ENCODE peak calls at places on chromosomes 13 and 19, in eight cellular contexts. O is mammary epithelial cell, R is spleen, B is suprapubic skin, X is iPS DF 6.9, U is Peyer's patch, Y is HAP-1, G is heart left ventricle. Z is an unnamed sample. For H3K9me3 and H3K4me1, the result is how much of the 10 kb centered on the place peaks cover.

GRCh38 chr19:47013041-47013517 is 6.6 kb upstream of the NPAS1 start:
- DNase-seq in Y (peak), G (peak), B (no peak), R (peak), X (no peak), O (peak), U (peak), Z (peak)

GRCh38 chr19:41431426-41432386 is 4.5 kb upstream of the B3GNT8 start:
- DNase-seq in U (no peak), X (no peak), O (peak), G (peak), Y (no peak), R (no peak), B (no peak), Z (no peak)

GRCh38 chr13:112438094-112438493 is 61.9 kb downstream of the SPACA7 start:
- DNase-seq in G (no peak), R (no peak), U (no peak), Y (no peak), O (no peak), X (no peak), B (no peak), Z (no peak)

GRCh38 chr19:10819124-10820060 is 16.6 kb downstream of the TMED1 start:
- DNase-seq in B (no peak), R (no peak), O (no peak), U (no peak), Y (no peak), G (peak), X (no peak), Z (no peak)

GRCh38 chr13:100710176-100710575 is 35.6 kb upstream of the TMTC4 start:
- DNase-seq in B (no peak), O (no peak), G (no peak), R (no peak), Y (no peak), X (no peak), U (no peak), Z (no peak)

GRCh38 chr13:95201814-95202521 is 99.3 kb downstream of the ABCC4 start:
- DNase-seq in U (no peak), O (peak), G (no peak), X (no peak), R (no peak), Y (no peak), B (no peak), Z (no peak)

GRCh38 chr13:47218611-47219010 is 321.8 kb upstream of the HTR2A start:
- DNase-seq in B (no peak), R (no peak), G (no peak), U (no peak), Y (no peak), O (peak), X (no peak), Z (no peak)

GRCh38 chr13:79988573-79988972 is 352.4 kb downstream of the SPRY2 start:
- DNase-seq in X (no peak), G (no peak), Y (no peak), B (no peak), O (peak), R (no peak), U (peak), Z (no peak)

GRCh38 chr19:15280048-15280725 is 47.9 kb upstream of the EPHX3 start:
- DNase-seq in G (no peak), B (no peak), O (no peak), Y (no peak), R (no peak), U (no peak), X (no peak), Z (no peak)

GRCh38 chr19:7771072-7771471 is 8.0 kb downstream of the CLEC4M start:
- DNase-seq in B (no peak), Y (no peak), U (no peak), G (no peak), R (peak), X (no peak), O (no peak), Z (no peak)

GRCh38 chr13:101639711-101640110 is 187.2 kb downstream of the ITGBL1 start:
- DNase-seq in G (no peak), X (no peak), B (no peak), U (no peak), R (no peak), Y (no peak), O (no peak), Z (no peak)

GRCh38 chr13:51148952-51149573 is 38.0 kb upstream of the C13orf42 start:
- DNase-seq in Y (peak), X (no peak), O (peak), G (peak), U (no peak), B (no peak), R (no peak), Z (no peak)

GRCh38 chr19:3104708-3104983 is 10.5 kb downstream of the GNA11 start:
- DNase-seq in G (no peak), B (no peak), U (no peak), X (no peak), O (no peak), R (no peak), Y (no peak), Z (no peak)

GRCh38 chr13:99265823-99266426 is 7.7 kb upstream of the GPR18 start:
- DNase-seq in Y (peak), B (no peak), G (no peak), O (peak), X (no peak), U (no peak), R (no peak), Z (peak)

GRCh38 chr19:21210037-21210621 is 68.3 kb downstream of the ZNF431 start:
- DNase-seq in R (no peak), X (no peak), B (no peak), U (no peak), G (no peak), O (no peak), Y (no peak), Z (no peak)

GRCh38 chr13:108281941-108282340 is 12.4 kb downstream of the TNFSF13B start:
- DNase-seq in X (no peak), Y (no peak), U (no peak), R (no peak), G (no peak), O (no peak), B (no peak), Z (no peak)

GRCh38 chr19:9945319-9945966 is 9.1 kb upstream of the OLFM2 start:
- DNase-seq in R (no peak), U (peak), Y (no peak), B (peak), O (peak), G (peak), X (no peak), Z (no peak)

GRCh38 chr13:47005761-47006414 is 109.0 kb upstream of the HTR2A start:
- DNase-seq in X (no peak), O (no peak), G (no peak), U (no peak), R (no peak), Y (no peak), B (no peak), Z (no peak)

GRCh38 chr19:17575871-17576757 is 20.7 kb downstream of the COLGALT1 start:
- DNase-seq in B (no peak), X (no peak), R (no peak), O (no peak), G (no peak), U (no peak), Y (no peak), Z (no peak)

GRCh38 chr19:38554676-38555141 is 63.0 kb downstream of the MAP4K1 start:
- DNase-seq in O (no peak), U (no peak), Y (no peak), B (no peak), G (no peak), X (no peak), R (no peak), Z (no peak)

GRCh38 chr19:46202426-46202825 is 27.1 kb upstream of the IGFL1 start:
- DNase-seq in Y (no peak), U (no peak), X (no peak), R (no peak), G (no peak), B (no peak), O (no peak), Z (no peak)

GRCh38 chr19:13505761-13506549 is at the start of gene CACNA1A:
- DNase-seq in B (no peak), U (no peak), X (no peak), R (no peak), G (peak), Y (no peak), O (no peak), Z (no peak)

GRCh38 chr13:51806571-51806970 is 2.6 kb upstream of the DHRS12 start:
- DNase-seq in G (no peak), B (no peak), Y (no peak), R (no peak), U (no peak), O (no peak), X (no peak), Z (no peak)

GRCh38 chr19:28542394-28543243 is 670.3 kb downstream of the UQCRFS1 start:
- DNase-seq in O (no peak), G (no peak), X (no peak), U (no peak), B (no peak), Y (no peak), R (no peak), Z (no peak)

GRCh38 chr13:49652691-49653305 is 24.5 kb downstream of the ARL11 start:
- DNase-seq in Y (peak), B (no peak), R (no peak), G (no peak), U (no peak), O (no peak), X (no peak), Z (no peak)

GRCh38 chr19:12314553-12314952 is 18.9 kb downstream of the ZNF563 start:
- DNase-seq in O (no peak), B (no peak), R (no peak), U (no peak), X (no peak), G (no peak), Y (no peak), Z (no peak)

GRCh38 chr13:25691654-25692053 is 319.9 kb downstream of the ATP8A2 start:
- DNase-seq in R (no peak), G (no peak), Y (peak), X (no peak), B (no peak), O (no peak), U (no peak), Z (no peak)

GRCh38 chr19:48341006-48341405 is 15.7 kb downstream of the EMP3 start:
- DNase-seq in O (peak), Y (no peak), B (no peak), U (no peak), G (no peak), X (no peak), R (no peak), Z (no peak)

GRCh38 chr19:18523841-18524240 is 2.0 kb upstream of the ELL start:
- DNase-seq in B (no peak), O (no peak), Y (no peak), U (no peak), G (no peak), X (no peak), R (no peak), Z (no peak)

GRCh38 chr13:42398542-42398941 is 126.6 kb downstream of the AKAP11 start:
- DNase-seq in Y (no peak), R (no peak), B (no peak), O (no peak), G (no peak), X (no peak), U (no peak), Z (no peak)

GRCh38 chr19:35513231-35513974 is at the start of gene DMKN:
- DNase-seq in U (no peak), O (peak), R (no peak), B (no peak), Y (no peak), G (no peak), X (no peak), Z (no peak)

GRCh38 chr13:24074687-24075086 is 85.8 kb upstream of the SPATA13 start:
- DNase-seq in G (no peak), B (no peak), X (no peak), R (no peak), Y (no peak), U (no peak), O (no peak), Z (no peak)

GRCh38 chr13:95569966-95570365 is 17.4 kb downstream of the CLDN10 start:
- DNase-seq in R (no peak), U (no peak), B (no peak), G (no peak), X (no peak), Y (no peak), O (peak), Z (no peak)

GRCh38 chr13:49714757-49715156 is 23.5 kb upstream of the EBPL start:
- DNase-seq in B (no peak), G (no peak), O (no peak), R (no peak), U (no peak), Y (no peak), X (no peak), Z (no peak)

GRCh38 chr13:100875392-100876043 is 200.9 kb upstream of the TMTC4 start:
- DNase-seq in Y (no peak), O (peak), G (no peak), X (no peak), B (no peak), R (no peak), U (no peak), Z (no peak)

DNA sequence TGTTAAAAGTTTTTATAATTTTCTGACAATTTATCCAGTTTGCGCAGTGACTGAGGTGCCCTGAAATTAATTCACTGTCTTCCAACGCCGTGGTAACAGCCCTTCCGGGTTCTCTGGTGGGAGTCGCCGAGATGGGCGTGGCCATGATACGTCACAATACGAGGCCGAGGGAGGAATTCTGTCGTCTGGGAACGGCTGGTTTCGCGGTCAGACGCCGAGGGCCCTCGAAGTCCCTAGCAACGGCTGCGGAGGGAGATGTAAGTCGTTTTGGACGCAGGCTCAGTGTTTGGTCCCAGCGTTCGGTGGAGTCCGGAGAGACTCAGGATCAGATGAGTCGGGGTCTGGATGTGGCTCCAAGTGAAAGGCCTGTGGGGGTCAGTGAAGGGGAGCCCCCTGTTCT is 21.7 kb downstream of the ZNF613 start:
- DNase-seq in O (no peak), U (no peak), Y (no peak), B (no peak), X (no peak), G (peak), R (no peak), Z (no peak)
- H3K9me3 ChIP-seq in O (under half), U (under half), Y (under half), B (half or more), X (under half), G (half or more), R (half or more), Z (under half)

DNA sequence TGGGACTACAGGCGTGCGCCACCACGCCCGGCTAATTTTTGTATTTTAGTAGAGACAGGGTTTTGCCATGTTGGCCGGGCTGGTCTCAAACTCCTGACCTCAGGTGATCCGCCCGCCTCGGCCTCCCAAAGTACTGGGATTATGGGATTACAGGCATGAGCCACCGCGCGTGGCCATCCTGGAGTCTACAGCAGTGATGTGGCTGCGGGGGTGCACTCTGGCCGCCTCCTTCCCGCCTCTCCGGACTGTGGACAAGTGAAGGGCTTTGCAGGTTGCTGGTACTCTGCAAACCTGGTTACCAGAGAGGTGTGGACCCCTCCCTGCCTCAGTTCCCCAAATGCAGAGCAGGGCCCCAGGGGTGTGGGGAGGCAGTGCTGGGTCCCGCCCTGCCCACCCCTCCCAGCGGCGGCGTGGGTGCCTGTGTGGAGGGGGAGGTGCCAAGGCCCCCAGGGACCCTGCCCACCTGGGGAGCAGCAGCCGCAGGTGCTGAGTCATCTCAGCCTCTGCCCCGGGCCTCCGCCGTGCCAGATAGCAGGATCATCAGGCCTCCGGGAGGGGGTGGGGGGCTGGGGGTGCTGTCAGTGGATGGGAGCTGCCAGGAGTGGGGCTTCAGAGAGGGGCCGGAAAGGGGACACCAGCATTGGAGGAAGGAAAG is 23.1 kb downstream of the ARID3A start:
- DNase-seq in O (no peak), R (no peak), B (no peak), G (no peak), X (no peak), U (no peak), Y (no peak), Z (no peak)
- H3K4me3 ChIP-seq in O (no peak), R (no peak), B (no peak), G (no peak), X (no peak), U (no peak), Y (no peak), Z (no peak)

GRCh38 chr19:33282036-33282686 is 20.2 kb downstream of the CEBPA start:
- DNase-seq in X (no peak), U (no peak), R (no peak), O (no peak), G (no peak), B (no peak), Y (no peak), Z (no peak)
- H3K4me1 ChIP-seq in X (under half), U (under half), R (under half), O (under half), G (under half), B (under half), Y (under half), Z (under half)

GRCh38 chr13:19090495-19090894 is 91.1 kb downstream of the TUBA3C start:
- DNase-seq in R (peak), G (no peak), U (no peak), Y (no peak), X (no peak), O (no peak), B (no peak), Z (no peak)

GRCh38 chr13:19085876-19086275 is 95.7 kb downstream of the TUBA3C start:
- DNase-seq in R (no peak), G (no peak), B (no peak), Y (no peak), O (no peak), X (no peak), U (no peak), Z (no peak)

GRCh38 chr13:19089315-19089714 is 92.3 kb downstream of the TUBA3C start:
- DNase-seq in O (no peak), X (no peak), U (no peak), B (no peak), Y (no peak), G (no peak), R (peak), Z (no peak)

GRCh38 chr13:19085258-19085657 is 96.4 kb downstream of the TUBA3C start:
- DNase-seq in R (no peak), X (no peak), O (no peak), G (no peak), U (no peak), Y (no peak), B (no peak), Z (no peak)

DNA sequence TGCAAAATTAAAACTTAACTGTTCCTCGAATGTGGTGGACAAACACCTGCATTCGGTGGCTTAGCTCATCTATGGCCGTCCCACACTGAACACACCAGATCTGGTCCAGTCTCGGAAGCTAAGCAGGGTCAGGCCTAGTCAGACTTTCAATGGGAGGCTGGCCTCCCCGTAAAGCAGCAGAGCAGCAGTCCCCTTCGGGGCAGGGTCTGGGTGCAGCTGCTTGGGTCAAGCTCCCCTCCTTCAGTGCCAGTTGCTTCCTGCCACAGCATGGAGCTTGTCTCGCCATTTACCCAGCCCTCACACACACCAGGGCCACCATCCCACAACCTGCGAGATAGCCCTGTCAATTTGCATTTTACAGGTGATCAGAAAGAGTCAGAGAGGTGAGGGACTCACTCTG is 93.2 kb downstream of the TUBA3C start:
- DNase-seq in X (no peak), O (no peak), Y (no peak), B (no peak), U (no peak), R (peak), G (no peak), Z (no peak)
- H3K9me3 ChIP-seq in X (under half), O (under half), Y (under half), B (under half), U (under half), R (under half), G (under half), Z (under half)